ENCODE peak calls at places on chromosomes 2 and 18, in six cellular contexts. E is GM13977, C is neural crest cell, O is cardiac muscle cell, U is progenitor cell of endocrine pancreas, W is dorsolateral prefrontal cortex. Y is an unnamed sample.

GRCh38 chr2:150484461-150484931 is 3.0 kb downstream of the RND3 start:
- DNase-seq in E (no peak), C (no peak), O (peak), U (no peak), W (no peak), Y (no peak)

GRCh38 chr2:191593622-191594416 is 84.1 kb upstream of the NABP1 start:
- DNase-seq in E (no peak), C (no peak), O (peak), U (no peak), W (no peak), Y (no peak)

GRCh38 chr2:105990624-105991023 is 203.5 kb downstream of the UXS1 start:
- DNase-seq in E (no peak), C (no peak), O (no peak), U (no peak), W (no peak), Y (no peak)

GRCh38 chr18:75548353-75548752 is 120.8 kb upstream of the SMIM21 start:
- DNase-seq in E (no peak), C (peak), O (peak), U (no peak), W (no peak), Y (no peak)

GRCh38 chr2:240129311-240129710 is 6.8 kb downstream of the COPS9 start:
- DNase-seq in E (no peak), C (no peak), O (no peak), U (no peak), W (no peak), Y (no peak)

GRCh38 chr2:223941579-223942277 is 3.4 kb downstream of the WDFY1 start:
- DNase-seq in E (peak), C (no peak), O (peak), U (no peak), W (no peak), Y (no peak)

GRCh38 chr2:201908901-201909300 is 102.6 kb downstream of the CDK15 start:
- DNase-seq in E (no peak), C (no peak), O (no peak), U (no peak), W (no peak), Y (no peak)

GRCh38 chr2:129744649-129745048 is 234.8 kb upstream of the RAB6C start:
- DNase-seq in E (no peak), C (no peak), O (no peak), U (peak), W (no peak), Y (no peak)

GRCh38 chr18:8898990-8899389 is 193.6 kb downstream of the MTCL1 start:
- DNase-seq in E (no peak), C (no peak), O (no peak), U (no peak), W (no peak), Y (no peak)

GRCh38 chr2:73999881-74000597 is 15.3 kb downstream of the TET3 start:
- DNase-seq in E (no peak), C (no peak), O (peak), U (no peak), W (peak), Y (no peak)

GRCh38 chr2:226855766-226856165 is 19.9 kb downstream of the RHBDD1 start:
- DNase-seq in E (no peak), C (no peak), O (no peak), U (no peak), W (no peak), Y (no peak)

GRCh38 chr18:58221060-58221725 is 177.2 kb downstream of the NEDD4L start:
- DNase-seq in E (no peak), C (no peak), O (peak), U (no peak), W (no peak), Y (no peak)

GRCh38 chr2:40098786-40099470 is 319.9 kb upstream of the THUMPD2 start:
- DNase-seq in E (no peak), C (no peak), O (peak), U (no peak), W (no peak), Y (no peak)

DNA sequence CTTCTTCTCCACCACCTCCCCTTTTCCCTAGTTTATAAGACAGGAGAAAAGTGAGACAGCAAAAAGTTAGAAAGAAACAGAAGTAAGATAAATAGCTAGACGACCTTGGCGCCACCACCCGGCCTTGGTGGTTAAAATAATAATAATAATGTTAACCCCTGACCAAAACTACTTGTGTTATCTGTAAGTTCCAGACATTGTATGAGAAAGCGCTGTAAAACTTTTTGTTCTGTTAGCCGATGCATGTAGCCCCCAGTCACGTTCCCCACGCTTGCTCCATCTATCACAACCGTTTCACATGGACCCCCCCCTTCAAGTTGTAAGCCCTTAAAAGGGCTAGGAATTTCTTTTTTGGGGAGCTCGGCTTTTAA is 1.5 kb upstream of the BUB1 start:
- DNase-seq in E (no peak), C (no peak), O (peak), U (no peak), W (no peak), Y (no peak)
- TF ChIP-seq CTCF in E (peak), C (no peak), O (peak), U (no peak), W (no peak), Y (no peak)

GRCh38 chr2:38508311-38509039 is 94.3 kb downstream of the HNRNPLL start:
- DNase-seq in E (peak), C (peak), O (peak), U (peak), W (peak), Y (peak)
- TF ChIP-seq CTCF in E (peak), C (peak), O (peak), U (peak), W (peak), Y (no peak)

GRCh38 chr2:232142049-232142448 is 180.5 kb downstream of the DIS3L2 start:
- DNase-seq in E (peak), C (peak), O (peak), U (no peak), W (peak), Y (no peak)
- TF ChIP-seq CTCF in E (peak), C (peak), O (peak), U (peak), W (peak), Y (no peak)

DNA sequence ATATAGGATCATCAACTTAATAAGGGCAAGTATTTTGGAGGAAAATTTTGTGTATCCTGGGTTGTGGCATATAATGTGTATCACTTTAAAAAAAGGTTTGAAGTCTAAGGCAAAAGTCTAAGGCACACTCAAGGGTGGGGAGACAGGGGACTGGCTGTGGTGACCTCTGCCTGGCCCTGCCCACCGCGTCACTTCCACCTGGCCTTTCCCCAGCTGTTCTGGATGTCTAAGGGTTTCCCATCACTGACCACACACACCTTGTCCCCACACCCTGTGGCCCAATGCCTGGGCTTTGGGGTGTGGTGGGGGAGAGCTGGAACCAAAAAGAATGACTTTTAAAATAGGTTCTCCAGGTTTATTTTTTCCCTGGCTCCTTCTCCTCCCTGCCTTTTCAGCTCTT is 257.0 kb downstream of the DYSF start:
- DNase-seq in E (no peak), C (no peak), O (no peak), U (no peak), W (no peak), Y (no peak)
- TF ChIP-seq CTCF in E (no peak), C (no peak), O (no peak), U (no peak), W (no peak), Y (no peak)

Y was measured in omental fat pad.